ENCODE peak calls at places on chromosomes 3 and 15, in four cellular contexts. L is anterior cingulate cortex, C is AG10803, Z is NCI-H510A treated with DMSO at 0.1 percent for 48 hours. Y is an unnamed sample.

GRCh38 chr15:95734422-95735316 is 595.8 kb upstream of the NR2F2 start:
- DNase-seq in L (no peak), Z (no peak), C (no peak), Y (no peak)

GRCh38 chr3:41364736-41365135 is 165.4 kb downstream of the CTNNB1 start:
- DNase-seq in L (no peak), Z (no peak), C (no peak), Y (no peak)

GRCh38 chr15:55457401-55458022 is 49.2 kb downstream of the PIERCE2 start:
- DNase-seq in C (no peak), Z (peak), L (no peak), Y (no peak)

GRCh38 chr15:47924381-47924780 is 196.4 kb upstream of the SLC24A5 start:
- DNase-seq in Z (no peak), C (no peak), L (no peak), Y (no peak)

GRCh38 chr3:184620101-184620798 is 58.7 kb downstream of the EPHB3 start:
- DNase-seq in C (peak), Z (peak), L (no peak), Y (no peak)

GRCh38 chr3:169305460-169305859 is 358.1 kb downstream of the MECOM start:
- DNase-seq in Z (peak), C (no peak), L (no peak), Y (no peak)

GRCh38 chr3:48474619-48475018 is 28.1 kb downstream of the ATRIP start:
- DNase-seq in L (no peak), Z (no peak), C (no peak), Y (no peak)

GRCh38 chr15:36449662-36450145 is 129.7 kb upstream of the CDIN1 start:
- DNase-seq in L (no peak), Z (no peak), C (no peak), Y (no peak)